ENCODE peak calls at places on chromosomes 6 and 20, in four cellular contexts. One of them, this sample, is unnamed.

GRCh38 chr6:138389551-138389950 is 11.8 kb downstream of the SMIM28 start:
- DNase-seq in fibroblast of lung: no peak
- DNase-seq in SK-N-SH: no peak
- DNase-seq in HCT116: no peak
- DNase-seq in this sample: no peak

GRCh38 chr20:50625986-50626677 is 65.2 kb downstream of the RIPOR3 start:
- DNase-seq in fibroblast of lung: peak; percentile 23
- DNase-seq in HCT116: peak; percentile 36
- DNase-seq in SK-N-SH: peak; percentile 64
- DNase-seq in this sample: no peak

GRCh38 chr6:52305385-52305784 is 20.8 kb upstream of the MCM3 start:
- DNase-seq in fibroblast of lung: no peak
- DNase-seq in HCT116: no peak
- DNase-seq in SK-N-SH: no peak
- DNase-seq in this sample: no peak

GRCh38 chr6:125066964-125067363 is 86.6 kb upstream of the TPD52L1 start:
- DNase-seq in HCT116: peak; percentile 12
- DNase-seq in SK-N-SH: no peak
- DNase-seq in fibroblast of lung: peak; percentile 89
- DNase-seq in this sample: no peak

GRCh38 chr6:30703011-30703410 is 12.2 kb upstream of the NRM start:
- DNase-seq in HCT116: no peak
- DNase-seq in fibroblast of lung: no peak
- DNase-seq in SK-N-SH: no peak
- DNase-seq in this sample: no peak

GRCh38 chr6:79718509-79719247 is 87.5 kb downstream of the SH3BGRL2 start:
- DNase-seq in SK-N-SH: no peak
- DNase-seq in fibroblast of lung: peak; percentile 79
- DNase-seq in HCT116: no peak
- DNase-seq in this sample: no peak

GRCh38 chr6:43060034-43060754 is 763 bp downstream of the KLC4 start:
- DNase-seq in fibroblast of lung: peak; percentile 16
- DNase-seq in HCT116: no peak
- DNase-seq in SK-N-SH: no peak
- DNase-seq in this sample: no peak

GRCh38 chr6:156645106-156645505 is 132.1 kb upstream of the ARID1B start:
- DNase-seq in SK-N-SH: no peak
- DNase-seq in fibroblast of lung: peak; percentile 70
- DNase-seq in HCT116: no peak
- DNase-seq in this sample: no peak

GRCh38 chr20:36113566-36114247 is 40.8 kb upstream of the EPB41L1 start:
- DNase-seq in fibroblast of lung: no peak
- DNase-seq in HCT116: no peak
- DNase-seq in SK-N-SH: no peak
- DNase-seq in this sample: no peak

GRCh38 chr6:132003516-132004178 is 52.5 kb upstream of the CCN2 start:
- DNase-seq in HCT116: no peak
- DNase-seq in SK-N-SH: no peak
- DNase-seq in fibroblast of lung: no peak
- DNase-seq in this sample: no peak

GRCh38 chr6:32070814-32071466 is 32.7 kb downstream of the CYP21A2 start:
- DNase-seq in fibroblast of lung: no peak
- DNase-seq in HCT116: no peak
- DNase-seq in SK-N-SH: no peak
- DNase-seq in this sample: no peak

GRCh38 chr6:104711371-104711770 is 148.3 kb downstream of the HACE1 start:
- DNase-seq in SK-N-SH: no peak
- DNase-seq in HCT116: no peak
- DNase-seq in fibroblast of lung: peak; percentile 51
- DNase-seq in this sample: no peak

GRCh38 chr6:15131234-15132195 is 114.4 kb upstream of the JARID2 start:
- DNase-seq in HCT116: no peak
- DNase-seq in fibroblast of lung: peak; percentile 14
- DNase-seq in SK-N-SH: peak; percentile 12
- DNase-seq in this sample: no peak

GRCh38 chr20:32080783-32081182 is 28.7 kb upstream of the TM9SF4 start:
- DNase-seq in SK-N-SH: no peak
- DNase-seq in HCT116: no peak
- DNase-seq in fibroblast of lung: no peak
- DNase-seq in this sample: no peak

GRCh38 chr20:37408202-37408929 is 62.4 kb downstream of the SRC start:
- DNase-seq in SK-N-SH: peak; percentile 75
- DNase-seq in HCT116: no peak
- DNase-seq in fibroblast of lung: no peak
- DNase-seq in this sample: no peak

GRCh38 chr20:53360815-53361214 is 232.8 kb downstream of the ZNF217 start:
- DNase-seq in SK-N-SH: no peak
- DNase-seq in HCT116: no peak
- DNase-seq in fibroblast of lung: no peak
- DNase-seq in this sample: no peak

GRCh38 chr6:78505178-78505577 is 362.2 kb upstream of the IRAK1BP1 start:
- DNase-seq in HCT116: no peak
- DNase-seq in fibroblast of lung: no peak
- DNase-seq in SK-N-SH: no peak
- DNase-seq in this sample: peak; percentile 74

GRCh38 chr20:53707341-53708102 is 113.9 kb upstream of the ZNF217 start:
- DNase-seq in HCT116: no peak
- DNase-seq in fibroblast of lung: peak; percentile 68
- DNase-seq in SK-N-SH: no peak
- DNase-seq in this sample: no peak

GRCh38 chr6:128179890-128180440 is 279.1 kb upstream of the THEMIS start:
- DNase-seq in fibroblast of lung: no peak
- DNase-seq in HCT116: no peak
- DNase-seq in SK-N-SH: no peak
- DNase-seq in this sample: peak; percentile 12

GRCh38 chr20:21019831-21020655 is 86.1 kb downstream of the LINC00237 start:
- DNase-seq in HCT116: no peak
- DNase-seq in fibroblast of lung: no peak
- DNase-seq in SK-N-SH: peak; percentile 11
- DNase-seq in this sample: no peak

GRCh38 chr6:35687658-35688604 is 784 bp downstream of the FKBP5 start:
- DNase-seq in SK-N-SH: peak; percentile 77
- DNase-seq in fibroblast of lung: peak; percentile 65
- DNase-seq in HCT116: peak; percentile 18
- DNase-seq in this sample: peak; percentile 76

GRCh38 chr6:84643778-84644177 is 120.6 kb downstream of the TBX18 start:
- DNase-seq in SK-N-SH: no peak
- DNase-seq in fibroblast of lung: no peak
- DNase-seq in HCT116: no peak
- DNase-seq in this sample: no peak

GRCh38 chr20:15951711-15952110 is 621.5 kb downstream of the KIF16B start:
- DNase-seq in HCT116: no peak
- DNase-seq in SK-N-SH: no peak
- DNase-seq in fibroblast of lung: no peak
- DNase-seq in this sample: no peak

GRCh38 chr20:16445482-16445881 is 127.8 kb downstream of the KIF16B start:
- DNase-seq in HCT116: no peak
- DNase-seq in SK-N-SH: no peak
- DNase-seq in fibroblast of lung: no peak
- DNase-seq in this sample: no peak

GRCh38 chr6:42339991-42340401 is 111.7 kb downstream of the TRERF1 start:
- DNase-seq in SK-N-SH: no peak
- DNase-seq in HCT116: no peak
- DNase-seq in fibroblast of lung: peak; percentile 23
- DNase-seq in this sample: no peak

GRCh38 chr20:49987015-49987867 is 4.5 kb downstream of the SNAI1 start:
- DNase-seq in fibroblast of lung: peak; percentile 63
- DNase-seq in HCT116: no peak
- DNase-seq in SK-N-SH: no peak
- DNase-seq in this sample: no peak

GRCh38 chr6:166167801-166168615 is at the start of gene TBXT:
- DNase-seq in SK-N-SH: no peak
- DNase-seq in fibroblast of lung: peak; percentile 1
- DNase-seq in HCT116: no peak
- DNase-seq in this sample: no peak

GRCh38 chr6:166167258-166167731 is 356 bp downstream of the TBXT start:
- DNase-seq in SK-N-SH: no peak
- DNase-seq in HCT116: no peak
- DNase-seq in fibroblast of lung: no peak
- DNase-seq in this sample: no peak

GRCh38 chr6:166166314-166167257 is 1.1 kb downstream of the TBXT start:
- DNase-seq in SK-N-SH: no peak
- DNase-seq in fibroblast of lung: no peak
- DNase-seq in HCT116: no peak
- DNase-seq in this sample: no peak

GRCh38 chr6:166169549-166170421 is 2.1 kb upstream of the TBXT start:
- DNase-seq in SK-N-SH: no peak
- DNase-seq in fibroblast of lung: no peak
- DNase-seq in HCT116: no peak
- DNase-seq in this sample: no peak

DNA sequence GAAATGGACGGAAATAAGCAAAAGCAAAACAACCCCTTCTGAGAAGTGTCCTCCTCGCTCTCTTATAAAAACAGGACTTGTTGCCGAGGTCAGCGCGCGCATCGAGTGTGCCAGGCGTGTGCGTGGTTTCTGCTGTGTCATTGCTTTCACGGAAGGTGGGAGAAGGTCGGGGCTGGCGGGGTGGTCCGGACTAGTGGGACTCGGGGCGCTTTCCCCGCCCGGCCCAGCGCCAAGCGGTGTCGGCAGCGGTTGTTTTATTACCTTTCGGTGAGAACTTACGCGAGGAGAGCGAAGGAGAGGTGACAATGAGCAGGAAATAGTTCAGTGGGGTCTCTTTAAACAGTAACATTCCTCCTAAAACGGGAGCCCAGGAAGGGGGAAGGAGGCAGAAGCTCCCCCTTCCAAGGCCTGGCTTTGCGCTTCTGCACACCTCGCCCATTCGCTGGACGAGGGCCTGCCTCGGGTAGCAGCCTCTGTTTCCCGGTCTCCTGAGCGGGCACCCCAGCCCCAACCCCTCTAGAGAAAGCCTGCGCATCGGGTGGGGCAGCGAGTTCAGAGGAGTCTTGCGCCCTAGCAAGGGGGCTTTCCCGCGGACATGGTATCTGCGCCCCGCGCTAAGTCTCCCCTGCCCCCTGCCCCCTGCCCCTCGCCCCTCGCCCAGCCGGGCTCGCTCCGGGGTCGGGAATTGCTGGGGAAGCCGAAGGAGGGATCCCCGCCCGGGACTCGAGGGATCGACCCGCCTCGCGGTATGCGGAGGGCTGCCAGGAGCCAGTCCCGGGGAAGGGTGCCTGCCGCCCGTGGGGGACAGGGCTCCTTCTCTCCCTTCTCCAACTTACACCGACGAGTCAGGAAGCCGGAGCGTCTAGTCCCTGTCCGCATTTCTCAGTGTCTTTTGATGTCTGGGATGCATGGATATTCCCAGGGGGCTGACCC is 1.2 kb upstream of the TBXT start:
- DNase-seq in SK-N-SH: no peak
- DNase-seq in fibroblast of lung: no peak
- DNase-seq in HCT116: no peak
- DNase-seq in this sample: no peak
- H2AFZ ChIP-seq in SK-N-SH: no peak overlapping the region
- H2AFZ ChIP-seq in fibroblast of lung: no peak overlapping the region
- H2AFZ ChIP-seq in HCT116: no peak overlapping the region
- H2AFZ ChIP-seq in this sample: no peak overlapping the region

GRCh38 chr6:22027226-22027725 is 269.6 kb downstream of the PRL start:
- DNase-seq in HCT116: no peak
- DNase-seq in fibroblast of lung: no peak
- DNase-seq in SK-N-SH: no peak
- DNase-seq in this sample: no peak

GRCh38 chr6:22025468-22026159 is 271.2 kb downstream of the PRL start:
- DNase-seq in HCT116: no peak
- DNase-seq in fibroblast of lung: peak; percentile 99
- DNase-seq in SK-N-SH: peak; percentile 16
- DNase-seq in this sample: no peak

GRCh38 chr6:22026160-22026678 is 270.6 kb downstream of the PRL start:
- DNase-seq in fibroblast of lung: peak; percentile 78
- DNase-seq in HCT116: no peak
- DNase-seq in SK-N-SH: no peak
- DNase-seq in this sample: no peak

GRCh38 chr6:22024004-22024403 is 272.8 kb downstream of the PRL start:
- DNase-seq in SK-N-SH: peak; percentile 24
- DNase-seq in HCT116: no peak
- DNase-seq in fibroblast of lung: no peak
- DNase-seq in this sample: no peak

DNA sequence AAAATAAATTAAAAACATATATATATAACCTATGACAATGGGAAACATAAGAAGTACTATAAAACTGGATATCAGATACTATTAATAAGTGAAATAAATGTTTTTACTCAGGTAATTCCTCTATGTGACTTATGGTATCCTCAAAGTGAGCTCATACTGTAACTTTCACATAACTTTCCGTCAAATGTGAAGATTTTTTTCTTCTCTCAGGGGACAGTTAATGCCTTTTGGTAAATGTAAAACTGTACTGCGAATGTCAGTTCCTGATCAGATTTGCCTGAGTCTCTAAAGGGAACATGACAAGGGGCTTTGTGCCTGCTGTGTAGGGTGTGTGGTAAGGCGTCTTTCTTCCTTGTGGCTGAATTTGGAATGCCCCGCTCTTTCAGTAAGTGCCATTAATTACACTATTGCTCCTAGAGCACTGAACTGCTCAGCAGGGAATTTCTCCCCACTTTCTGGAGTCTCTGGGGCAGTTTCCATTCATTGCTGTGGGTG is 271.8 kb downstream of the PRL start:
- DNase-seq in SK-N-SH: no peak
- DNase-seq in fibroblast of lung: no peak
- DNase-seq in HCT116: no peak
- DNase-seq in this sample: no peak
- H2AFZ ChIP-seq in SK-N-SH: peak overlapping the region; percentile 71
- H2AFZ ChIP-seq in fibroblast of lung: no peak overlapping the region
- H2AFZ ChIP-seq in HCT116: no peak overlapping the region
- H2AFZ ChIP-seq in this sample: no peak overlapping the region

GRCh38 chr20:51731771-51732453 is 36.3 kb downstream of the ATP9A start:
- DNase-seq in SK-N-SH: peak; percentile 39
- DNase-seq in fibroblast of lung: peak; percentile 50
- DNase-seq in HCT116: no peak
- DNase-seq in this sample: no peak
- H2AFZ ChIP-seq in SK-N-SH: peak overlapping the region; percentile 6
- H2AFZ ChIP-seq in fibroblast of lung: peak overlapping the region; percentile 59
- H2AFZ ChIP-seq in HCT116: no peak overlapping the region
- H2AFZ ChIP-seq in this sample: no peak overlapping the region

GRCh38 chr6:135105299-135105698 is 50.7 kb upstream of the HBS1L start:
- DNase-seq in HCT116: no peak
- DNase-seq in fibroblast of lung: no peak
- DNase-seq in SK-N-SH: no peak
- DNase-seq in this sample: no peak
- H2AFZ ChIP-seq in HCT116: no peak overlapping the region
- H2AFZ ChIP-seq in fibroblast of lung: no peak overlapping the region
- H2AFZ ChIP-seq in SK-N-SH: no peak overlapping the region
- H2AFZ ChIP-seq in this sample: no peak overlapping the region

GRCh38 chr6:1251198-1252155 is 60.4 kb upstream of the FOXQ1 start:
- DNase-seq in SK-N-SH: no peak
- DNase-seq in fibroblast of lung: no peak
- DNase-seq in HCT116: no peak
- DNase-seq in this sample: no peak
- H2AFZ ChIP-seq in SK-N-SH: no peak overlapping the region
- H2AFZ ChIP-seq in fibroblast of lung: peak overlapping the region; percentile 14
- H2AFZ ChIP-seq in HCT116: no peak overlapping the region
- H2AFZ ChIP-seq in this sample: no peak overlapping the region

DNA sequence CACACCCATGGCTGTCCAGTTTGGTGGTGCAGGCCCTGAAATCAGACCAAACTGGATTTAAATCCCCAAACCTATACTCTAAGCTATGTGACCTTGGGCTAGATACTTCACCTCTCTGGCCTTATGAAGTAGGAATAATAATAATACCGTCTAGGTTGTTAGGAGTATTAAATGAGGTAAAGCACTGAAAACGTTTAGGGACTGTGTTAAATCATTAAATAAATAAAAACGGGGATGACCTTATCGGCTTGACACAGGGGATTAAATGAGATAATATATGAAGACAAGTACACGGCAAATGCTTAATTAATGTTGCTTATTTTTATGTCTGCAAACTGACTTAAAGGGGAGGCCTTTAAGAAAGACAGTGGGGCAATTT is 672 bp upstream of the STK4 start:
- DNase-seq in fibroblast of lung: no peak
- DNase-seq in HCT116: no peak
- DNase-seq in SK-N-SH: no peak
- DNase-seq in this sample: no peak
- H2AFZ ChIP-seq in fibroblast of lung: peak overlapping the region; percentile 76
- H2AFZ ChIP-seq in HCT116: peak overlapping the region; percentile 23
- H2AFZ ChIP-seq in SK-N-SH: peak overlapping the region; percentile 93
- H2AFZ ChIP-seq in this sample: peak overlapping the region; percentile 76

This sample was measured in MM.1S.